ENCODE peak calls at places on chromosomes 11 and 22, in seven cellular contexts. One of them, this sample, is unnamed.

GRCh38 chr11:59199546-59200420 is 12.9 kb downstream of the MPEG1 start:
- DNase-seq in mammary epithelial cell: no peak
- DNase-seq in H9: no peak
- DNase-seq in neural progenitor cell: no peak
- DNase-seq in fibroblast of lung: no peak
- DNase-seq in GM23338: no peak
- DNase-seq in Karpas-422: no peak
- DNase-seq in this sample: no peak

GRCh38 chr11:47241740-47242400 is 6.7 kb downstream of the ACP2 start:
- DNase-seq in neural progenitor cell: no peak
- DNase-seq in fibroblast of lung: peak; percentile 31
- DNase-seq in Karpas-422: no peak
- DNase-seq in mammary epithelial cell: peak; percentile 46
- DNase-seq in GM23338: no peak
- DNase-seq in H9: no peak
- DNase-seq in this sample: no peak

GRCh38 chr22:36331306-36331911 is 56.4 kb downstream of the MYH9 start:
- DNase-seq in H9: peak; percentile 91
- DNase-seq in mammary epithelial cell: peak; percentile 97
- DNase-seq in neural progenitor cell: no peak
- DNase-seq in fibroblast of lung: peak; percentile 98
- DNase-seq in GM23338: peak; percentile 71
- DNase-seq in Karpas-422: peak; percentile 87
- DNase-seq in this sample: peak; percentile 91

GRCh38 chr11:117468888-117469287 is 141.2 kb downstream of the CEP164 start:
- DNase-seq in H9: no peak
- DNase-seq in GM23338: peak; percentile 44
- DNase-seq in Karpas-422: peak; percentile 48
- DNase-seq in fibroblast of lung: no peak
- DNase-seq in neural progenitor cell: no peak
- DNase-seq in mammary epithelial cell: no peak
- DNase-seq in this sample: no peak

GRCh38 chr11:88411265-88411664 is 73.7 kb upstream of the CTSC start:
- DNase-seq in neural progenitor cell: no peak
- DNase-seq in GM23338: no peak
- DNase-seq in fibroblast of lung: peak; percentile 95
- DNase-seq in H9: no peak
- DNase-seq in mammary epithelial cell: peak; percentile 94
- DNase-seq in Karpas-422: no peak
- DNase-seq in this sample: no peak

GRCh38 chr11:114448749-114449484 is 9.7 kb downstream of the REXO2 start:
- DNase-seq in Karpas-422: no peak
- DNase-seq in GM23338: no peak
- DNase-seq in mammary epithelial cell: no peak
- DNase-seq in fibroblast of lung: no peak
- DNase-seq in H9: no peak
- DNase-seq in neural progenitor cell: no peak
- DNase-seq in this sample: no peak

GRCh38 chr11:3203221-3204043 is 15.2 kb downstream of the MRGPRG start:
- DNase-seq in fibroblast of lung: peak; percentile 19
- DNase-seq in Karpas-422: no peak
- DNase-seq in neural progenitor cell: peak; percentile 84
- DNase-seq in H9: peak; percentile 76
- DNase-seq in GM23338: peak; percentile 69
- DNase-seq in mammary epithelial cell: peak; percentile 4
- DNase-seq in this sample: no peak

GRCh38 chr22:48362736-48363404 is 1464.8 kb downstream of the BRD1 start:
- DNase-seq in H9: no peak
- DNase-seq in fibroblast of lung: no peak
- DNase-seq in Karpas-422: no peak
- DNase-seq in neural progenitor cell: no peak
- DNase-seq in GM23338: no peak
- DNase-seq in mammary epithelial cell: no peak
- DNase-seq in this sample: no peak

GRCh38 chr11:27485930-27486773 is 13.6 kb upstream of the LGR4 start:
- DNase-seq in fibroblast of lung: peak; percentile 42
- DNase-seq in neural progenitor cell: peak; percentile 56
- DNase-seq in mammary epithelial cell: peak; percentile 42
- DNase-seq in Karpas-422: peak; percentile 87
- DNase-seq in H9: no peak
- DNase-seq in GM23338: peak; percentile 81
- DNase-seq in this sample: peak; percentile 61

GRCh38 chr22:50706481-50707125 is 31.4 kb upstream of the ACR start:
- DNase-seq in Karpas-422: no peak
- DNase-seq in fibroblast of lung: no peak
- DNase-seq in GM23338: no peak
- DNase-seq in neural progenitor cell: no peak
- DNase-seq in H9: no peak
- DNase-seq in mammary epithelial cell: no peak
- DNase-seq in this sample: no peak

GRCh38 chr11:46553746-46554204 is 40.0 kb downstream of the AMBRA1 start:
- DNase-seq in GM23338: no peak
- DNase-seq in mammary epithelial cell: peak; percentile 59
- DNase-seq in Karpas-422: no peak
- DNase-seq in fibroblast of lung: peak; percentile 60
- DNase-seq in neural progenitor cell: no peak
- DNase-seq in H9: no peak
- DNase-seq in this sample: no peak

GRCh38 chr22:20590477-20591294 is 83.3 kb downstream of the MED15 start:
- DNase-seq in fibroblast of lung: no peak
- DNase-seq in H9: no peak
- DNase-seq in Karpas-422: no peak
- DNase-seq in GM23338: no peak
- DNase-seq in mammary epithelial cell: no peak
- DNase-seq in neural progenitor cell: no peak
- DNase-seq in this sample: no peak

GRCh38 chr11:78339945-78340344 is 77.7 kb downstream of the GAB2 start:
- DNase-seq in mammary epithelial cell: no peak
- DNase-seq in Karpas-422: no peak
- DNase-seq in H9: no peak
- DNase-seq in neural progenitor cell: no peak
- DNase-seq in fibroblast of lung: no peak
- DNase-seq in GM23338: no peak
- DNase-seq in this sample: no peak

GRCh38 chr22:26718905-26719304 is 61.5 kb downstream of the MIAT start:
- DNase-seq in mammary epithelial cell: peak; percentile 58
- DNase-seq in neural progenitor cell: no peak
- DNase-seq in fibroblast of lung: peak; percentile 98
- DNase-seq in H9: no peak
- DNase-seq in GM23338: no peak
- DNase-seq in Karpas-422: no peak
- DNase-seq in this sample: no peak

GRCh38 chr11:116166788-116167465 is 605.9 kb downstream of the BUD13 start:
- DNase-seq in mammary epithelial cell: no peak
- DNase-seq in Karpas-422: no peak
- DNase-seq in neural progenitor cell: no peak
- DNase-seq in GM23338: no peak
- DNase-seq in fibroblast of lung: peak; percentile 51
- DNase-seq in H9: no peak
- DNase-seq in this sample: no peak

GRCh38 chr11:2944953-2945756 is 15.9 kb upstream of the PHLDA2 start:
- DNase-seq in H9: peak; percentile 88
- DNase-seq in GM23338: peak; percentile 92
- DNase-seq in Karpas-422: no peak
- DNase-seq in mammary epithelial cell: peak; percentile 62
- DNase-seq in fibroblast of lung: peak; percentile 94
- DNase-seq in neural progenitor cell: peak; percentile 86
- DNase-seq in this sample: no peak

GRCh38 chr11:3959015-3959917 is 103.8 kb downstream of the STIM1 start:
- DNase-seq in Karpas-422: peak; percentile 48
- DNase-seq in mammary epithelial cell: peak; percentile 79
- DNase-seq in fibroblast of lung: peak; percentile 81
- DNase-seq in H9: no peak
- DNase-seq in neural progenitor cell: peak; percentile 21
- DNase-seq in GM23338: peak; percentile 76
- DNase-seq in this sample: peak; percentile 33

GRCh38 chr11:72584933-72585597 is 89.2 kb downstream of the PDE2A start:
- DNase-seq in fibroblast of lung: no peak
- DNase-seq in neural progenitor cell: no peak
- DNase-seq in mammary epithelial cell: no peak
- DNase-seq in GM23338: no peak
- DNase-seq in H9: no peak
- DNase-seq in Karpas-422: no peak
- DNase-seq in this sample: no peak

GRCh38 chr11:61610905-61611304 is 30.0 kb upstream of the SYT7 start:
- DNase-seq in neural progenitor cell: no peak
- DNase-seq in H9: no peak
- DNase-seq in Karpas-422: no peak
- DNase-seq in mammary epithelial cell: no peak
- DNase-seq in fibroblast of lung: no peak
- DNase-seq in GM23338: no peak
- DNase-seq in this sample: no peak

GRCh38 chr11:35014352-35014751 is 97.9 kb downstream of the PDHX start:
- DNase-seq in Karpas-422: no peak
- DNase-seq in mammary epithelial cell: no peak
- DNase-seq in fibroblast of lung: peak; percentile 94
- DNase-seq in GM23338: no peak
- DNase-seq in H9: no peak
- DNase-seq in neural progenitor cell: no peak
- DNase-seq in this sample: no peak

GRCh38 chr22:41596776-41597634 is 7.4 kb upstream of the PMM1 start:
- DNase-seq in Karpas-422: peak; percentile 76
- DNase-seq in GM23338: peak; percentile 87
- DNase-seq in fibroblast of lung: peak; percentile 37
- DNase-seq in mammary epithelial cell: peak; percentile 66
- DNase-seq in neural progenitor cell: peak; percentile 69
- DNase-seq in H9: peak; percentile 78
- DNase-seq in this sample: peak; percentile 45

GRCh38 chr11:93728792-93729128 is 12.5 kb downstream of the TAF1D start:
- DNase-seq in Karpas-422: peak; percentile 78
- DNase-seq in GM23338: no peak
- DNase-seq in H9: no peak
- DNase-seq in fibroblast of lung: no peak
- DNase-seq in neural progenitor cell: no peak
- DNase-seq in mammary epithelial cell: no peak
- DNase-seq in this sample: peak; percentile 10

GRCh38 chr22:26845016-26845728 is 187.8 kb downstream of the MIAT start:
- DNase-seq in fibroblast of lung: peak; percentile 66
- DNase-seq in mammary epithelial cell: no peak
- DNase-seq in Karpas-422: peak; percentile 48
- DNase-seq in GM23338: no peak
- DNase-seq in neural progenitor cell: no peak
- DNase-seq in H9: no peak
- DNase-seq in this sample: no peak

GRCh38 chr11:45857834-45858492 is 10.7 kb downstream of the CRY2 start:
- DNase-seq in neural progenitor cell: no peak
- DNase-seq in Karpas-422: no peak
- DNase-seq in mammary epithelial cell: peak; percentile 20
- DNase-seq in H9: no peak
- DNase-seq in fibroblast of lung: peak; percentile 95
- DNase-seq in GM23338: no peak
- DNase-seq in this sample: no peak

GRCh38 chr11:117099681-117100080 is 1.5 kb upstream of the SIK3 start:
- DNase-seq in GM23338: no peak
- DNase-seq in mammary epithelial cell: no peak
- DNase-seq in H9: no peak
- DNase-seq in fibroblast of lung: no peak
- DNase-seq in Karpas-422: no peak
- DNase-seq in neural progenitor cell: peak; percentile 38
- DNase-seq in this sample: no peak

DNA sequence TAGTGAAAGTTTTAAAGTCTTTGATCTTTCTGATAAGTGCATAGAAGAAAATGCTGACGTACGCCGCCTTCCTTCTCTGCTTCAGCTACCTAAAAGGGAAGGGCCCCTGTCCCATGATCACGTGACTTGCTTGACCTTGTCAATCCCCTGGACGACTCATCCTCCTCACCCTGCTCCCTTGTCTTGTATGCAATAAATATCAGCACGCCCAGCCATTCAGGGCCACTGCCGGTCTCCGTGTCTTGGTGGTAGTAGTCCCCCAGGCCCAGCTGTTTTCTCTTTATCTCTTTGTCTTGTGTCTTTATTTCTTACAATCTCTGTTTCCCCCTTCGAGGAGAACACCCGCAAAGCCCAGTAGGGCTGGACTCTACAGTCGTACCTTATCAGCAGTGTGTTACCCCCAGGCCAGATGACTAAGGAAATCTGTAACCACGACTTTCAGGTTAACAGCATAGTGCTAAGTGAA is 6.3 kb downstream of the NUP50 start:
- DNase-seq in H9: no peak
- DNase-seq in neural progenitor cell: no peak
- DNase-seq in fibroblast of lung: peak; percentile 46
- DNase-seq in Karpas-422: no peak
- DNase-seq in mammary epithelial cell: peak; percentile 13
- DNase-seq in GM23338: no peak
- DNase-seq in this sample: no peak
- H3K79me2 ChIP-seq in H9: peaks cover 10% of the 10 kb centered on the region
- H3K79me2 ChIP-seq in neural progenitor cell: peaks cover 93% of the 10 kb centered on the region
- H3K79me2 ChIP-seq in fibroblast of lung: peaks cover 52% of the 10 kb centered on the region
- H3K79me2 ChIP-seq in Karpas-422: peaks cover 96% of the 10 kb centered on the region
- H3K79me2 ChIP-seq in mammary epithelial cell: peaks cover 94% of the 10 kb centered on the region
- H3K79me2 ChIP-seq in GM23338: peaks cover 96% of the 10 kb centered on the region
- H3K79me2 ChIP-seq in this sample: peaks cover 68% of the 10 kb centered on the region

GRCh38 chr11:57239348-57239747 is 2.3 kb upstream of the APLNR start:
- DNase-seq in Karpas-422: no peak
- DNase-seq in H9: no peak
- DNase-seq in fibroblast of lung: no peak
- DNase-seq in GM23338: no peak
- DNase-seq in neural progenitor cell: no peak
- DNase-seq in mammary epithelial cell: no peak
- DNase-seq in this sample: no peak
- H3K4me1 ChIP-seq in Karpas-422: no peaks in the 10 kb centered on the region
- H3K4me1 ChIP-seq in H9: peaks cover 11% of the 10 kb centered on the region
- H3K4me1 ChIP-seq in fibroblast of lung: no peaks in the 10 kb centered on the region
- H3K4me1 ChIP-seq in GM23338: peaks cover 18% of the 10 kb centered on the region
- H3K4me1 ChIP-seq in neural progenitor cell: peaks cover 40% of the 10 kb centered on the region
- H3K4me1 ChIP-seq in mammary epithelial cell: no peaks in the 10 kb centered on the region
- H3K4me1 ChIP-seq in this sample: no peaks in the 10 kb centered on the region

GRCh38 chr11:63666874-63667273 is 4.3 kb downstream of the ATL3 start:
- DNase-seq in mammary epithelial cell: peak; percentile 28
- DNase-seq in Karpas-422: no peak
- DNase-seq in H9: no peak
- DNase-seq in GM23338: no peak
- DNase-seq in fibroblast of lung: peak; percentile 53
- DNase-seq in neural progenitor cell: no peak
- DNase-seq in this sample: no peak
- H3K79me2 ChIP-seq in mammary epithelial cell: peaks cover 84% of the 10 kb centered on the region
- H3K79me2 ChIP-seq in Karpas-422: peaks cover 94% of the 10 kb centered on the region
- H3K79me2 ChIP-seq in H9: peaks cover 6% of the 10 kb centered on the region
- H3K79me2 ChIP-seq in GM23338: peaks cover 85% of the 10 kb centered on the region
- H3K79me2 ChIP-seq in fibroblast of lung: peaks cover 77% of the 10 kb centered on the region
- H3K79me2 ChIP-seq in neural progenitor cell: peaks cover 85% of the 10 kb centered on the region
- H3K79me2 ChIP-seq in this sample: peaks cover 93% of the 10 kb centered on the region

DNA sequence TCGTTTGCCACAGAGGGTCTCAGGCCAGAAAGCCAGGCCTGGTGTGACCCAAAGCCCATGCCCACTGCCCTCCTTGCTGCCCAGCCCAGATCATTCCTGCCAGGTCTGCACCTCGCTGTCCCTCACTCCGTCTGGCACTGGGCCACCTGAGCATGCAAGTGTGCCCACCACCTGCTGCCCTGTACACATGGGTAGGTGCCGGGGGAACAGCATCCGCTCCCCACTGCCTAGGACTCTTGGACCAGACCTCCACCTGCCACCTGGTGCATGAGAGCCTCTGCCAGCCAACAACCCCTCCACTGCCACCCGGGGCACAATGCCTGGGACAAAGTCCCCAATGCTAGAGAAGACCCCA is 12.5 kb downstream of the MGAT3 start:
- DNase-seq in neural progenitor cell: no peak
- DNase-seq in mammary epithelial cell: no peak
- DNase-seq in GM23338: no peak
- DNase-seq in Karpas-422: no peak
- DNase-seq in fibroblast of lung: no peak
- DNase-seq in H9: no peak
- DNase-seq in this sample: no peak
- H3K4me1 ChIP-seq in neural progenitor cell: peaks cover 45% of the 10 kb centered on the region
- H3K4me1 ChIP-seq in mammary epithelial cell: peaks cover 7% of the 10 kb centered on the region
- H3K4me1 ChIP-seq in GM23338: peaks cover 34% of the 10 kb centered on the region
- H3K4me1 ChIP-seq in Karpas-422: peaks cover 99% of the 10 kb centered on the region
- H3K4me1 ChIP-seq in fibroblast of lung: peaks cover 3% of the 10 kb centered on the region
- H3K4me1 ChIP-seq in H9: peaks cover 3% of the 10 kb centered on the region
- H3K4me1 ChIP-seq in this sample: peaks cover 100% of the 10 kb centered on the region

This sample was measured in OCI-LY7.